ENCODE peak calls at places on chromosomes 3 and 15, in nine cellular contexts. W is DND-41; E is fibroblast of the aortic adventitia; V is fibroblast of lung; X is upper lobe of right lung; S is MM.1S; D is CD8-positive, alpha-beta T cell; C is choroid plexus epithelial cell; T is GM12864. G is an unnamed sample.

GRCh38 chr3:145807990-145808389 is 353.0 kb downstream of the PLOD2 start:
- DNase-seq in V (peak; percentile 59), X (no peak), C (peak; percentile 78), W (no peak), D (no peak), S (no peak), E (peak; percentile 66), T (no peak), G (peak; percentile 73)

GRCh38 chr3:171309906-171310359 is 150.3 kb downstream of the TNIK start:
- DNase-seq in E (peak; percentile 70), W (no peak), S (no peak), V (peak; percentile 85), T (no peak), C (peak; percentile 88), D (no peak), X (no peak), G (peak; percentile 76)

GRCh38 chr3:128343287-128344045 is 123.2 kb downstream of the DNAJB8 start:
- DNase-seq in C (peak; percentile 50), E (peak; percentile 24), X (no peak), V (peak; percentile 63), D (no peak), T (no peak), S (no peak), W (no peak), G (peak; percentile 58)

GRCh38 chr15:71288348-71288955 is 173.2 kb downstream of the THSD4 start:
- DNase-seq in D (no peak), S (no peak), C (peak; percentile 42), V (peak; percentile 20), X (no peak), W (no peak), T (no peak), E (no peak), G (no peak)

GRCh38 chr3:125668804-125669203 is 73.5 kb upstream of the OSBPL11 start:
- DNase-seq in W (no peak), X (no peak), S (no peak), V (no peak), C (no peak), E (peak; percentile 10), D (no peak), T (no peak), G (no peak)

GRCh38 chr3:44048196-44048924 is 193.3 kb upstream of the TOPAZ1 start:
- DNase-seq in S (no peak), V (peak; percentile 69), X (no peak), C (peak; percentile 30), W (no peak), E (peak; percentile 57), T (no peak), D (no peak), G (no peak)

GRCh38 chr3:154152741-154153140 is 31.6 kb downstream of the ARHGEF26 start:
- DNase-seq in X (no peak), E (no peak), D (no peak), T (no peak), S (no peak), V (peak; percentile 12), W (no peak), C (no peak), G (no peak)

GRCh38 chr3:177622520-177622919 is 425.2 kb upstream of the TBL1XR1 start:
- DNase-seq in W (no peak), X (no peak), E (no peak), D (no peak), S (no peak), T (no peak), V (no peak), C (no peak), G (no peak)

GRCh38 chr3:15636028-15636709 is 34.6 kb downstream of the BTD start:
- DNase-seq in V (peak; percentile 97), X (no peak), S (no peak), E (peak; percentile 87), W (peak; percentile 64), T (no peak), D (no peak), C (peak; percentile 94), G (peak; percentile 89)

GRCh38 chr3:53498993-53499641 is 4.7 kb downstream of the CACNA1D start:
- DNase-seq in S (no peak), W (no peak), C (no peak), V (no peak), D (no peak), X (no peak), T (no peak), E (no peak), G (no peak)
- TF ChIP-seq CTCF in S (no peak), W (no peak), C (no peak), V (no peak), D (no peak), X (no peak), T (no peak), E (no peak), G (no peak)

DNA sequence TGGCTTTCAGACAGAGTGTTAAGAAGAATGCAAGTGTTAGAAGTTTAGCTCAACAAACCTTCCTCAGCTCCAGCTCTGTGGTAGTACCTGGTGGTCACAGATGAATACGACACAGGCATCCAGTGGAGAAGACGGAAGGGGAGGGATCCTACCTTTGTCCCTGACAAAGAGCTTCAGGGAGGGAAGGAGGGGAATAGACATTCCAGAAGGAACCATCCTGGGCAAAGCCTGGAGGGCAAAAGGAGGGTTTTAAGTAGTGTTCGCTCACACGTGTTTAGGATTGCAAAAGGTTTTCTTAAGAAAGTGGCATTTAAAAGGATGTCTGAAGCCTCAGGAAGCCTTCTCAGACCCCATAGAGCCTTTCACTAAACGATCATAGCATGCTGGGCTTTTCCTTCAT is 2.8 kb downstream of the CHCHD4 start:
- DNase-seq in S (no peak), T (no peak), V (no peak), X (no peak), D (no peak), W (no peak), C (no peak), E (no peak), G (no peak)
- H3K4me3 ChIP-seq in S (peak overlapping the region; percentile 35), T (no peak overlapping the region), V (no peak overlapping the region), X (no peak overlapping the region), D (no peak overlapping the region), W (no peak overlapping the region), C (no peak overlapping the region), E (no peak overlapping the region), G (no peak overlapping the region)

GRCh38 chr3:76638006-76638405 is 401.9 kb upstream of the ROBO2 start:
- DNase-seq in X (no peak), S (no peak), T (no peak), W (no peak), C (peak; percentile 27), V (peak; percentile 0), D (no peak), E (no peak), G (no peak)
- TF ChIP-seq CTCF in X (no peak), S (no peak), T (no peak), W (no peak), C (no peak), V (no peak), D (no peak), E (no peak), G (no peak)

DNA sequence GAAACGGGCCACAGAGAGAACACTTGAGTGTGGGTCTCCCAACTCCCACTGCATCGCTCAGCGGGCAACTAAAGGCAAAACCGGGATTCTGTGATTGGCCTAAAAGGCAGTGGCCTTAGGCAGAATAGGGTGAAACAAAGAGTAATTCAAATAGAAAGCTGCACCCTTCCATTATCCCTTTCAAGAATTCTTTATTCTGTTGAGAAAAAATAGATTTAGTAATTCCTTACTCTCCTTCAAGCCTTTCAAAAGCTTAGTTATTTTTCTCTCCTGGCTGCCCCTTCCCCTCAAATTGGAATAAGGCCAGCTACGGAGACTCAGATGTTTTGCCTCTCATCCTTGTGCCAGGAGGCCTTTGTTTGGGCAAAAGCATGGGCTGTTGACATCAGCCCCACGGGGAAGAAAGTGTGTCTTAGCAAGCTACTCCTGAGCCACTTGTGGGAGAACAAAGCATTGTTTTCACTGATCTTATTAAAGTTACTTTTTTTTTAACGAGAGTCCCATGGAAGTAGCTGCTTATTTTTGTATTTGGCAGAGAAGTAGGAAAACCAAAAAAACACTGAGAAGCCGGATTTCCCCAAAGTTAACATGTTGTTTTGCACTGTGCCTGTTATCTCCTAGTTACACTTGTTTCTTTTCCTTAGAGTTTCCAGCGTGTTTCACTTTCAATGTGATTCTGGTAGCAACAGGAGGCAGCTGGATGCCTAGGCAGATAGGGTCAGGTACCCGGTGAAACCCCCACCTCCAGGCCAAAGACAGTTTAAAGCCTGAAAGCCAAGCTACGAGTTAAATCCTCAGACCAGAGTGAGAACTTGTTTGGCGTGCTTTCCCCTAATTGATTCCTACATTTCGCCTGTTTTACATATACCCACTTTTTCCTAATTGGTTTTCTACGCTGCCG is 2.2 kb downstream of the ST6GAL1 start:
- DNase-seq in T (no peak), X (no peak), D (no peak), S (no peak), V (no peak), C (peak; percentile 28), E (peak; percentile 36), W (no peak), G (peak; percentile 52)
- H3K4me3 ChIP-seq in T (peak overlapping the region; percentile 71), X (peak overlapping the region; percentile 88), D (peak overlapping the region; percentile 83), S (peak overlapping the region; percentile 97), V (peak overlapping the region; percentile 63), C (peak overlapping the region; percentile 80), E (peak overlapping the region; percentile 75), W (no peak overlapping the region), G (peak overlapping the region; percentile 85)

G was measured in fibroblast of pulmonary artery.